ENCODE peak calls at places on chromosomes 16 and 17, in six cellular contexts. One of them, this sample, is unnamed.

GRCh38 chr17:75933836-75934235 is 7.0 kb downstream of the FBF1 start:
- DNase-seq in T-cell: no peak
- DNase-seq in LHCN-M2: no peak
- DNase-seq in naive thymus-derived CD4-positive, alpha-beta T cell: no peak
- DNase-seq in DMS153: no peak
- DNase-seq in ovary: no peak
- DNase-seq in this sample: no peak

GRCh38 chr16:67396159-67396774 is 3.0 kb upstream of the TPPP3 start:
- DNase-seq in LHCN-M2: peak
- DNase-seq in ovary: peak
- DNase-seq in naive thymus-derived CD4-positive, alpha-beta T cell: no peak
- DNase-seq in DMS153: peak
- DNase-seq in T-cell: no peak
- DNase-seq in this sample: peak

GRCh38 chr16:71610936-71611871 is 14.8 kb upstream of the MARVELD3 start:
- DNase-seq in LHCN-M2: peak
- DNase-seq in DMS153: peak
- DNase-seq in ovary: peak
- DNase-seq in naive thymus-derived CD4-positive, alpha-beta T cell: peak
- DNase-seq in T-cell: peak
- DNase-seq in this sample: peak

GRCh38 chr17:8981443-8981842 is 15.9 kb upstream of the PIK3R5 start:
- DNase-seq in ovary: no peak
- DNase-seq in T-cell: no peak
- DNase-seq in LHCN-M2: no peak
- DNase-seq in naive thymus-derived CD4-positive, alpha-beta T cell: no peak
- DNase-seq in DMS153: no peak
- DNase-seq in this sample: no peak

GRCh38 chr16:13333336-13333735 is 431.9 kb downstream of the SHISA9 start:
- DNase-seq in ovary: no peak
- DNase-seq in naive thymus-derived CD4-positive, alpha-beta T cell: no peak
- DNase-seq in T-cell: no peak
- DNase-seq in DMS153: peak
- DNase-seq in LHCN-M2: peak
- DNase-seq in this sample: no peak

GRCh38 chr16:82633964-82634600 is 7.3 kb downstream of the CDH13 start:
- DNase-seq in T-cell: no peak
- DNase-seq in LHCN-M2: peak
- DNase-seq in naive thymus-derived CD4-positive, alpha-beta T cell: no peak
- DNase-seq in DMS153: peak
- DNase-seq in ovary: no peak
- DNase-seq in this sample: peak

GRCh38 chr16:46932802-46933201 is 40.7 kb downstream of the DNAJA2 start:
- DNase-seq in naive thymus-derived CD4-positive, alpha-beta T cell: no peak
- DNase-seq in DMS153: no peak
- DNase-seq in LHCN-M2: no peak
- DNase-seq in T-cell: no peak
- DNase-seq in ovary: no peak
- DNase-seq in this sample: peak

GRCh38 chr17:77392376-77393273 is 251.9 kb downstream of the SEC14L1 start:
- DNase-seq in T-cell: no peak
- DNase-seq in naive thymus-derived CD4-positive, alpha-beta T cell: no peak
- DNase-seq in LHCN-M2: no peak
- DNase-seq in ovary: peak
- DNase-seq in DMS153: peak
- DNase-seq in this sample: no peak

GRCh38 chr16:4021070-4021779 is 95.0 kb downstream of the ADCY9 start:
- DNase-seq in LHCN-M2: no peak
- DNase-seq in ovary: no peak
- DNase-seq in naive thymus-derived CD4-positive, alpha-beta T cell: no peak
- DNase-seq in T-cell: no peak
- DNase-seq in DMS153: peak
- DNase-seq in this sample: no peak

GRCh38 chr16:66081967-66082366 is 284.5 kb upstream of the CDH5 start:
- DNase-seq in DMS153: no peak
- DNase-seq in ovary: no peak
- DNase-seq in LHCN-M2: peak
- DNase-seq in naive thymus-derived CD4-positive, alpha-beta T cell: no peak
- DNase-seq in T-cell: no peak
- DNase-seq in this sample: no peak

GRCh38 chr17:70365098-70365583 is 195.8 kb downstream of the KCNJ2 start:
- DNase-seq in ovary: no peak
- DNase-seq in T-cell: no peak
- DNase-seq in DMS153: no peak
- DNase-seq in naive thymus-derived CD4-positive, alpha-beta T cell: no peak
- DNase-seq in LHCN-M2: peak
- DNase-seq in this sample: peak

GRCh38 chr16:56749806-56750491 is 20.0 kb downstream of the NUP93 start:
- DNase-seq in LHCN-M2: no peak
- DNase-seq in DMS153: no peak
- DNase-seq in naive thymus-derived CD4-positive, alpha-beta T cell: no peak
- DNase-seq in T-cell: no peak
- DNase-seq in ovary: no peak
- DNase-seq in this sample: no peak

GRCh38 chr16:69270395-69270794 is 40.8 kb upstream of the VPS4A start:
- DNase-seq in naive thymus-derived CD4-positive, alpha-beta T cell: no peak
- DNase-seq in T-cell: no peak
- DNase-seq in ovary: no peak
- DNase-seq in DMS153: no peak
- DNase-seq in LHCN-M2: peak
- DNase-seq in this sample: no peak

GRCh38 chr17:31859487-31860008 is 504 bp upstream of the COPRS start:
- DNase-seq in ovary: no peak
- DNase-seq in DMS153: no peak
- DNase-seq in T-cell: no peak
- DNase-seq in LHCN-M2: no peak
- DNase-seq in naive thymus-derived CD4-positive, alpha-beta T cell: no peak
- DNase-seq in this sample: no peak

GRCh38 chr17:2971851-2972250 is 91.6 kb downstream of the OR1D5 start:
- DNase-seq in naive thymus-derived CD4-positive, alpha-beta T cell: no peak
- DNase-seq in LHCN-M2: no peak
- DNase-seq in DMS153: no peak
- DNase-seq in T-cell: no peak
- DNase-seq in ovary: no peak
- DNase-seq in this sample: no peak

GRCh38 chr16:10678655-10679054 is 16.1 kb downstream of the TEKT5 start:
- DNase-seq in ovary: no peak
- DNase-seq in naive thymus-derived CD4-positive, alpha-beta T cell: no peak
- DNase-seq in LHCN-M2: peak
- DNase-seq in T-cell: no peak
- DNase-seq in DMS153: peak
- DNase-seq in this sample: peak

GRCh38 chr17:63542942-63543821 is 7.1 kb upstream of the DCAF7 start:
- DNase-seq in ovary: peak
- DNase-seq in naive thymus-derived CD4-positive, alpha-beta T cell: no peak
- DNase-seq in T-cell: no peak
- DNase-seq in LHCN-M2: no peak
- DNase-seq in DMS153: no peak
- DNase-seq in this sample: no peak

GRCh38 chr17:39095309-39095686 is 56.1 kb downstream of the PLXDC1 start:
- DNase-seq in LHCN-M2: no peak
- DNase-seq in T-cell: no peak
- DNase-seq in DMS153: no peak
- DNase-seq in ovary: no peak
- DNase-seq in naive thymus-derived CD4-positive, alpha-beta T cell: no peak
- DNase-seq in this sample: no peak